ENCODE peak calls at places on chromosomes 2 and 18, in seven cellular contexts. One of them, this sample, is unnamed.

GRCh38 chr2:236114959-236115358 is 53.2 kb downstream of the GBX2 start:
- DNase-seq in CD8-positive, alpha-beta memory T cell: no peak
- DNase-seq in NCI-H748 treated with DMSO at 0.1 percent for 48 hours: no peak
- DNase-seq in caudate nucleus: no peak
- DNase-seq in SHP77: no peak
- DNase-seq in CD8-positive, alpha-beta T cell: no peak
- DNase-seq in stimulated activated CD8-positive, alpha-beta memory T cell treated with anti-CD3 and anti-CD28 coated beads, Interleukin-12 subunit alpha, Interleukin-12 subunit beta, amount 100 ng/mL, for 4 hours: no peak
- DNase-seq in this sample: no peak

GRCh38 chr2:171084128-171084527 is 76.6 kb downstream of the TLK1 start:
- DNase-seq in CD8-positive, alpha-beta memory T cell: no peak
- DNase-seq in NCI-H748 treated with DMSO at 0.1 percent for 48 hours: peak; percentile 68
- DNase-seq in caudate nucleus: no peak
- DNase-seq in SHP77: no peak
- DNase-seq in CD8-positive, alpha-beta T cell: no peak
- DNase-seq in stimulated activated CD8-positive, alpha-beta memory T cell treated with anti-CD3 and anti-CD28 coated beads, Interleukin-12 subunit alpha, Interleukin-12 subunit beta, amount 100 ng/mL, for 4 hours: no peak
- DNase-seq in this sample: no peak

GRCh38 chr2:17223171-17223570 is 295.1 kb downstream of the RAD51AP2 start:
- DNase-seq in CD8-positive, alpha-beta memory T cell: no peak
- DNase-seq in NCI-H748 treated with DMSO at 0.1 percent for 48 hours: no peak
- DNase-seq in caudate nucleus: no peak
- DNase-seq in SHP77: no peak
- DNase-seq in CD8-positive, alpha-beta T cell: no peak
- DNase-seq in stimulated activated CD8-positive, alpha-beta memory T cell treated with anti-CD3 and anti-CD28 coated beads, Interleukin-12 subunit alpha, Interleukin-12 subunit beta, amount 100 ng/mL, for 4 hours: no peak
- DNase-seq in this sample: no peak

GRCh38 chr2:134207589-134208209 is 46.2 kb upstream of the MGAT5 start:
- DNase-seq in CD8-positive, alpha-beta memory T cell: peak; percentile 47
- DNase-seq in NCI-H748 treated with DMSO at 0.1 percent for 48 hours: peak; percentile 14
- DNase-seq in caudate nucleus: peak; percentile 9
- DNase-seq in SHP77: peak; percentile 40
- DNase-seq in CD8-positive, alpha-beta T cell: peak; percentile 38
- DNase-seq in stimulated activated CD8-positive, alpha-beta memory T cell treated with anti-CD3 and anti-CD28 coated beads, Interleukin-12 subunit alpha, Interleukin-12 subunit beta, amount 100 ng/mL, for 4 hours: peak; percentile 37
- DNase-seq in this sample: peak; percentile 48

GRCh38 chr18:10201226-10201625 is 253.2 kb upstream of the APCDD1 start:
- DNase-seq in CD8-positive, alpha-beta memory T cell: no peak
- DNase-seq in NCI-H748 treated with DMSO at 0.1 percent for 48 hours: no peak
- DNase-seq in caudate nucleus: no peak
- DNase-seq in SHP77: no peak
- DNase-seq in CD8-positive, alpha-beta T cell: no peak
- DNase-seq in stimulated activated CD8-positive, alpha-beta memory T cell treated with anti-CD3 and anti-CD28 coated beads, Interleukin-12 subunit alpha, Interleukin-12 subunit beta, amount 100 ng/mL, for 4 hours: no peak
- DNase-seq in this sample: no peak

GRCh38 chr2:5740073-5740472 is 47.9 kb downstream of the SOX11 start:
- DNase-seq in CD8-positive, alpha-beta memory T cell: no peak
- DNase-seq in NCI-H748 treated with DMSO at 0.1 percent for 48 hours: no peak
- DNase-seq in caudate nucleus: no peak
- DNase-seq in SHP77: no peak
- DNase-seq in CD8-positive, alpha-beta T cell: no peak
- DNase-seq in stimulated activated CD8-positive, alpha-beta memory T cell treated with anti-CD3 and anti-CD28 coated beads, Interleukin-12 subunit alpha, Interleukin-12 subunit beta, amount 100 ng/mL, for 4 hours: no peak
- DNase-seq in this sample: no peak

GRCh38 chr2:69979902-69980301 is 18.5 kb upstream of the ASPRV1 start:
- DNase-seq in CD8-positive, alpha-beta memory T cell: no peak
- DNase-seq in NCI-H748 treated with DMSO at 0.1 percent for 48 hours: no peak
- DNase-seq in caudate nucleus: no peak
- DNase-seq in SHP77: no peak
- DNase-seq in CD8-positive, alpha-beta T cell: no peak
- DNase-seq in stimulated activated CD8-positive, alpha-beta memory T cell treated with anti-CD3 and anti-CD28 coated beads, Interleukin-12 subunit alpha, Interleukin-12 subunit beta, amount 100 ng/mL, for 4 hours: no peak
- DNase-seq in this sample: no peak

GRCh38 chr18:65606551-65607130 is 144.2 kb upstream of the CDH7 start:
- DNase-seq in CD8-positive, alpha-beta memory T cell: no peak
- DNase-seq in NCI-H748 treated with DMSO at 0.1 percent for 48 hours: no peak
- DNase-seq in caudate nucleus: no peak
- DNase-seq in SHP77: no peak
- DNase-seq in CD8-positive, alpha-beta T cell: no peak
- DNase-seq in stimulated activated CD8-positive, alpha-beta memory T cell treated with anti-CD3 and anti-CD28 coated beads, Interleukin-12 subunit alpha, Interleukin-12 subunit beta, amount 100 ng/mL, for 4 hours: no peak
- DNase-seq in this sample: no peak

GRCh38 chr2:159119652-159120257 is 151.3 kb downstream of the TANC1 start:
- DNase-seq in CD8-positive, alpha-beta memory T cell: no peak
- DNase-seq in NCI-H748 treated with DMSO at 0.1 percent for 48 hours: no peak
- DNase-seq in caudate nucleus: no peak
- DNase-seq in SHP77: no peak
- DNase-seq in CD8-positive, alpha-beta T cell: no peak
- DNase-seq in stimulated activated CD8-positive, alpha-beta memory T cell treated with anti-CD3 and anti-CD28 coated beads, Interleukin-12 subunit alpha, Interleukin-12 subunit beta, amount 100 ng/mL, for 4 hours: no peak
- DNase-seq in this sample: no peak

GRCh38 chr2:240852671-240853314 is 15.8 kb upstream of the AGXT start:
- DNase-seq in CD8-positive, alpha-beta memory T cell: no peak
- DNase-seq in NCI-H748 treated with DMSO at 0.1 percent for 48 hours: no peak
- DNase-seq in caudate nucleus: no peak
- DNase-seq in SHP77: no peak
- DNase-seq in CD8-positive, alpha-beta T cell: no peak
- DNase-seq in stimulated activated CD8-positive, alpha-beta memory T cell treated with anti-CD3 and anti-CD28 coated beads, Interleukin-12 subunit alpha, Interleukin-12 subunit beta, amount 100 ng/mL, for 4 hours: no peak
- DNase-seq in this sample: no peak

GRCh38 chr2:195320416-195320973 is 336.5 kb upstream of the SLC39A10 start:
- DNase-seq in CD8-positive, alpha-beta memory T cell: no peak
- DNase-seq in NCI-H748 treated with DMSO at 0.1 percent for 48 hours: no peak
- DNase-seq in caudate nucleus: no peak
- DNase-seq in SHP77: no peak
- DNase-seq in CD8-positive, alpha-beta T cell: no peak
- DNase-seq in stimulated activated CD8-positive, alpha-beta memory T cell treated with anti-CD3 and anti-CD28 coated beads, Interleukin-12 subunit alpha, Interleukin-12 subunit beta, amount 100 ng/mL, for 4 hours: no peak
- DNase-seq in this sample: no peak

GRCh38 chr2:8679567-8679826 is 2.4 kb upstream of the ID2 start:
- DNase-seq in CD8-positive, alpha-beta memory T cell: no peak
- DNase-seq in NCI-H748 treated with DMSO at 0.1 percent for 48 hours: no peak
- DNase-seq in caudate nucleus: no peak
- DNase-seq in SHP77: no peak
- DNase-seq in CD8-positive, alpha-beta T cell: no peak
- DNase-seq in stimulated activated CD8-positive, alpha-beta memory T cell treated with anti-CD3 and anti-CD28 coated beads, Interleukin-12 subunit alpha, Interleukin-12 subunit beta, amount 100 ng/mL, for 4 hours: no peak
- DNase-seq in this sample: no peak

GRCh38 chr2:163670929-163671328 is 64.9 kb downstream of the FIGN start:
- DNase-seq in CD8-positive, alpha-beta memory T cell: no peak
- DNase-seq in NCI-H748 treated with DMSO at 0.1 percent for 48 hours: peak; percentile 86
- DNase-seq in caudate nucleus: no peak
- DNase-seq in SHP77: peak; percentile 36
- DNase-seq in CD8-positive, alpha-beta T cell: no peak
- DNase-seq in stimulated activated CD8-positive, alpha-beta memory T cell treated with anti-CD3 and anti-CD28 coated beads, Interleukin-12 subunit alpha, Interleukin-12 subunit beta, amount 100 ng/mL, for 4 hours: no peak
- DNase-seq in this sample: no peak

GRCh38 chr18:58580078-58580477 is 48.8 kb downstream of the ALPK2 start:
- DNase-seq in CD8-positive, alpha-beta memory T cell: no peak
- DNase-seq in NCI-H748 treated with DMSO at 0.1 percent for 48 hours: no peak
- DNase-seq in caudate nucleus: no peak
- DNase-seq in SHP77: no peak
- DNase-seq in CD8-positive, alpha-beta T cell: no peak
- DNase-seq in stimulated activated CD8-positive, alpha-beta memory T cell treated with anti-CD3 and anti-CD28 coated beads, Interleukin-12 subunit alpha, Interleukin-12 subunit beta, amount 100 ng/mL, for 4 hours: no peak
- DNase-seq in this sample: no peak

GRCh38 chr2:3672861-3673670 is 15.1 kb downstream of the ALLC start:
- DNase-seq in CD8-positive, alpha-beta memory T cell: no peak
- DNase-seq in NCI-H748 treated with DMSO at 0.1 percent for 48 hours: no peak
- DNase-seq in caudate nucleus: no peak
- DNase-seq in SHP77: peak; percentile 31
- DNase-seq in CD8-positive, alpha-beta T cell: no peak
- DNase-seq in stimulated activated CD8-positive, alpha-beta memory T cell treated with anti-CD3 and anti-CD28 coated beads, Interleukin-12 subunit alpha, Interleukin-12 subunit beta, amount 100 ng/mL, for 4 hours: no peak
- DNase-seq in this sample: no peak

GRCh38 chr2:160420711-160421110 is 72.9 kb downstream of the RBMS1 start:
- DNase-seq in CD8-positive, alpha-beta memory T cell: no peak
- DNase-seq in NCI-H748 treated with DMSO at 0.1 percent for 48 hours: no peak
- DNase-seq in caudate nucleus: no peak
- DNase-seq in SHP77: no peak
- DNase-seq in CD8-positive, alpha-beta T cell: no peak
- DNase-seq in stimulated activated CD8-positive, alpha-beta memory T cell treated with anti-CD3 and anti-CD28 coated beads, Interleukin-12 subunit alpha, Interleukin-12 subunit beta, amount 100 ng/mL, for 4 hours: no peak
- DNase-seq in this sample: no peak

GRCh38 chr2:160165996-160166395 is 34.1 kb downstream of the ITGB6 start:
- DNase-seq in CD8-positive, alpha-beta memory T cell: no peak
- DNase-seq in NCI-H748 treated with DMSO at 0.1 percent for 48 hours: no peak
- DNase-seq in caudate nucleus: no peak
- DNase-seq in SHP77: no peak
- DNase-seq in CD8-positive, alpha-beta T cell: no peak
- DNase-seq in stimulated activated CD8-positive, alpha-beta memory T cell treated with anti-CD3 and anti-CD28 coated beads, Interleukin-12 subunit alpha, Interleukin-12 subunit beta, amount 100 ng/mL, for 4 hours: no peak
- DNase-seq in this sample: no peak

GRCh38 chr2:234334146-234334545 is 162.7 kb downstream of the ARL4C start:
- DNase-seq in CD8-positive, alpha-beta memory T cell: no peak
- DNase-seq in NCI-H748 treated with DMSO at 0.1 percent for 48 hours: no peak
- DNase-seq in caudate nucleus: no peak
- DNase-seq in SHP77: no peak
- DNase-seq in CD8-positive, alpha-beta T cell: no peak
- DNase-seq in stimulated activated CD8-positive, alpha-beta memory T cell treated with anti-CD3 and anti-CD28 coated beads, Interleukin-12 subunit alpha, Interleukin-12 subunit beta, amount 100 ng/mL, for 4 hours: no peak
- DNase-seq in this sample: no peak

GRCh38 chr2:54419855-54420550 is 36.1 kb upstream of the SPTBN1 start:
- DNase-seq in CD8-positive, alpha-beta memory T cell: no peak
- DNase-seq in NCI-H748 treated with DMSO at 0.1 percent for 48 hours: no peak
- DNase-seq in caudate nucleus: no peak
- DNase-seq in SHP77: no peak
- DNase-seq in CD8-positive, alpha-beta T cell: no peak
- DNase-seq in stimulated activated CD8-positive, alpha-beta memory T cell treated with anti-CD3 and anti-CD28 coated beads, Interleukin-12 subunit alpha, Interleukin-12 subunit beta, amount 100 ng/mL, for 4 hours: no peak
- DNase-seq in this sample: no peak

GRCh38 chr2:134491796-134492441 is 226.9 kb downstream of the TMEM163 start:
- DNase-seq in CD8-positive, alpha-beta memory T cell: no peak
- DNase-seq in NCI-H748 treated with DMSO at 0.1 percent for 48 hours: peak; percentile 36
- DNase-seq in caudate nucleus: no peak
- DNase-seq in SHP77: peak; percentile 77
- DNase-seq in CD8-positive, alpha-beta T cell: no peak
- DNase-seq in stimulated activated CD8-positive, alpha-beta memory T cell treated with anti-CD3 and anti-CD28 coated beads, Interleukin-12 subunit alpha, Interleukin-12 subunit beta, amount 100 ng/mL, for 4 hours: no peak
- DNase-seq in this sample: no peak

GRCh38 chr2:117918608-117919007 is 95.3 kb downstream of the CCDC93 start:
- DNase-seq in CD8-positive, alpha-beta memory T cell: no peak
- DNase-seq in NCI-H748 treated with DMSO at 0.1 percent for 48 hours: no peak
- DNase-seq in caudate nucleus: no peak
- DNase-seq in SHP77: no peak
- DNase-seq in CD8-positive, alpha-beta T cell: no peak
- DNase-seq in stimulated activated CD8-positive, alpha-beta memory T cell treated with anti-CD3 and anti-CD28 coated beads, Interleukin-12 subunit alpha, Interleukin-12 subunit beta, amount 100 ng/mL, for 4 hours: no peak
- DNase-seq in this sample: no peak

GRCh38 chr2:58182527-58182926 is 58.6 kb downstream of the FANCL start:
- DNase-seq in CD8-positive, alpha-beta memory T cell: no peak
- DNase-seq in NCI-H748 treated with DMSO at 0.1 percent for 48 hours: no peak
- DNase-seq in caudate nucleus: no peak
- DNase-seq in SHP77: no peak
- DNase-seq in CD8-positive, alpha-beta T cell: no peak
- DNase-seq in stimulated activated CD8-positive, alpha-beta memory T cell treated with anti-CD3 and anti-CD28 coated beads, Interleukin-12 subunit alpha, Interleukin-12 subunit beta, amount 100 ng/mL, for 4 hours: no peak
- DNase-seq in this sample: no peak

This sample was measured in T-cell.